ENCODE peak calls at places on chromosomes 16 and 17, in six cellular contexts. W is H1, G is K562, U is SK-N-SH, S is HL-60, X is HepG2. O is an unnamed sample.

GRCh38 chr17:73302189-73302588 is 9.6 kb downstream of the CDC42EP4 start:
- DNase-seq in W (no peak), G (no peak), U (no peak), S (no peak), X (no peak), O (no peak)

GRCh38 chr17:29918922-29919856 is 10.8 kb downstream of the SSH2 start:
- DNase-seq in W (no peak), G (no peak), U (no peak), S (no peak), X (no peak), O (no peak)

GRCh38 chr17:2094891-2095535 is 40.1 kb downstream of the HIC1 start:
- DNase-seq in W (no peak), G (no peak), U (peak), S (no peak), X (peak), O (no peak)

GRCh38 chr17:9242497-9242881 is 221.2 kb downstream of the NTN1 start:
- DNase-seq in W (no peak), G (no peak), U (no peak), S (no peak), X (no peak), O (no peak)

GRCh38 chr17:38740016-38740415 is 8.1 kb downstream of the PCGF2 start:
- DNase-seq in W (no peak), G (no peak), U (no peak), S (no peak), X (no peak), O (no peak)

GRCh38 chr16:65229191-65229662 is 107.4 kb upstream of the CDH11 start:
- DNase-seq in W (no peak), G (no peak), U (no peak), S (no peak), X (no peak), O (no peak)

GRCh38 chr16:76955629-76956028 is 235.4 kb upstream of the MON1B start:
- DNase-seq in W (no peak), G (no peak), U (no peak), S (no peak), X (no peak), O (no peak)

GRCh38 chr17:83171661-83172060 is 92.3 kb downstream of the METRNL start:
- DNase-seq in W (no peak), G (no peak), U (peak), S (no peak), X (no peak), O (no peak)

GRCh38 chr17:32483451-32484019 is 3.3 kb upstream of the CDK5R1 start:
- DNase-seq in W (no peak), G (no peak), U (peak), S (peak), X (peak), O (no peak)

GRCh38 chr16:5979905-5980550 is 882.4 kb upstream of the EEF2KMT start:
- DNase-seq in W (no peak), G (no peak), U (no peak), S (no peak), X (no peak), O (no peak)

GRCh38 chr17:76986318-76986717 is 118.1 kb downstream of the MGAT5B start:
- DNase-seq in W (no peak), G (no peak), U (peak), S (no peak), X (no peak), O (no peak)

GRCh38 chr17:33277436-33278100 is 15.5 kb downstream of the ASIC2 start:
- DNase-seq in W (no peak), G (no peak), U (no peak), S (no peak), X (no peak), O (no peak)

GRCh38 chr16:75279277-75279676 is 27.9 kb upstream of the BCAR1 start:
- DNase-seq in W (no peak), G (no peak), U (no peak), S (no peak), X (no peak), O (no peak)

GRCh38 chr16:14309001-14309886 is 238.1 kb downstream of the MRTFB start:
- DNase-seq in W (no peak), G (no peak), U (no peak), S (no peak), X (no peak), O (no peak)

GRCh38 chr16:15644306-15644961 is 1.5 kb upstream of the MARF1 start:
- DNase-seq in W (no peak), G (no peak), U (peak), S (no peak), X (peak), O (no peak)

GRCh38 chr17:59154335-59154720 is 658 bp downstream of the SKA2 start:
- DNase-seq in W (no peak), G (peak), U (peak), S (peak), X (peak), O (no peak)

GRCh38 chr17:40348136-40348504 is 16.4 kb downstream of the GJD3 start:
- DNase-seq in W (no peak), G (no peak), U (no peak), S (no peak), X (no peak), O (no peak)

GRCh38 chr16:86929149-86929871 is 351.0 kb downstream of the FOXL1 start:
- DNase-seq in W (no peak), G (peak), U (no peak), S (no peak), X (no peak), O (no peak)

GRCh38 chr17:75270218-75270965 is 639 bp downstream of the MIF4GD start:
- DNase-seq in W (no peak), G (peak), U (peak), S (peak), X (peak), O (no peak)

GRCh38 chr17:69870091-69870530 is 204.9 kb upstream of the KCNJ16 start:
- DNase-seq in W (peak), G (no peak), U (no peak), S (no peak), X (no peak), O (no peak)

GRCh38 chr16:11348737-11349598 is 3.7 kb downstream of the RMI2 start:
- DNase-seq in W (no peak), G (no peak), U (no peak), S (no peak), X (no peak), O (no peak)
- TF ChIP-seq GABPA in W (no peak), G (no peak), U (no peak), S (no peak), X (no peak), O (no peak)

GRCh38 chr16:68085259-68086071 is at the start of gene NFATC3:
- DNase-seq in W (peak), G (peak), U (peak), S (peak), X (peak), O (no peak)

GRCh38 chr16:68082596-68083238 is 2.5 kb upstream of the NFATC3 start:
- DNase-seq in W (no peak), G (no peak), U (no peak), S (no peak), X (no peak), O (no peak)

GRCh38 chr16:68083239-68083781 is 1.9 kb upstream of the NFATC3 start:
- DNase-seq in W (no peak), G (no peak), U (no peak), S (no peak), X (no peak), O (no peak)

GRCh38 chr16:68084504-68085258 is 489 bp upstream of the NFATC3 start:
- DNase-seq in W (peak), G (peak), U (peak), S (peak), X (peak), O (peak)

GRCh38 chr16:68083861-68084503 is 1.2 kb upstream of the NFATC3 start:
- DNase-seq in W (no peak), G (no peak), U (no peak), S (no peak), X (peak), O (no peak)
- TF ChIP-seq GABPA in W (no peak), G (no peak), U (no peak), S (no peak), X (no peak), O (no peak)

GRCh38 chr17:4098516-4099209 is 44.2 kb downstream of the ZZEF1 start:
- DNase-seq in W (no peak), G (no peak), U (no peak), S (no peak), X (no peak), O (no peak)
- TF ChIP-seq GABPA in W (no peak), G (no peak), U (no peak), S (no peak), X (no peak), O (no peak)

GRCh38 chr17:17413821-17414220 is 63.0 kb upstream of the MED9 start:
- DNase-seq in W (no peak), G (no peak), U (no peak), S (no peak), X (no peak), O (no peak)

GRCh38 chr17:17411692-17412091 is 65.1 kb upstream of the MED9 start:
- DNase-seq in W (no peak), G (no peak), U (no peak), S (no peak), X (no peak), O (no peak)

GRCh38 chr17:17413215-17413792 is 63.5 kb upstream of the MED9 start:
- DNase-seq in W (no peak), G (no peak), U (no peak), S (no peak), X (peak), O (no peak)

GRCh38 chr17:17414316-17414937 is 62.4 kb upstream of the MED9 start:
- DNase-seq in W (no peak), G (no peak), U (no peak), S (no peak), X (no peak), O (no peak)

GRCh38 chr17:17412331-17412730 is 64.5 kb upstream of the MED9 start:
- DNase-seq in W (no peak), G (no peak), U (no peak), S (no peak), X (no peak), O (no peak)
- TF ChIP-seq GABPA in W (no peak), G (no peak), U (no peak), S (no peak), X (no peak), O (no peak)

O was measured in GM12878.